ENCODE peak calls at places on chromosomes 5 and 9, in ten cellular contexts. W is mucosa of descending colon; U is fibroblast of the aortic adventitia; C is lung; X is GM06990; T is CD8-positive, alpha-beta T cell; A is stomach; N is brain microvascular endothelial cell; B is HFFc6; G is tibial artery. M is an unnamed sample.
A peak's percentile ranks its signal among the peaks of the same experiment; 100 is the strongest.

GRCh38 chr9:110047955-110048472 is 159.9 kb downstream of the C9orf152 start:
- DNase-seq in W (peak; percentile 43), U (no peak), C (no peak), X (no peak), T (no peak), A (no peak), N (no peak), B (no peak), G (no peak), M (no peak)

GRCh38 chr5:75465480-75465879 is 45.9 kb downstream of the CERT1 start:
- DNase-seq in W (no peak), U (peak; percentile 77), C (no peak), X (no peak), T (no peak), A (no peak), N (peak; percentile 67), B (no peak), G (no peak), M (no peak)

GRCh38 chr9:130073373-130073772 is 19.7 kb downstream of the GPR107 start:
- DNase-seq in W (no peak), U (peak; percentile 84), C (no peak), X (no peak), T (no peak), A (no peak), N (peak; percentile 61), B (no peak), G (no peak), M (no peak)

GRCh38 chr5:110346893-110347358 is 379.5 kb downstream of the TMEM232 start:
- DNase-seq in W (no peak), U (no peak), C (no peak), X (no peak), T (no peak), A (no peak), N (no peak), B (no peak), G (no peak), M (no peak)

GRCh38 chr5:2205185-2205585 is 322.5 kb upstream of the IRX4 start:
- DNase-seq in W (no peak), U (no peak), C (peak; percentile 16), X (no peak), T (no peak), A (no peak), N (no peak), B (no peak), G (no peak), M (no peak)

GRCh38 chr9:81665514-81665838 is 23.9 kb downstream of the TLE1 start:
- DNase-seq in W (no peak), U (no peak), C (no peak), X (no peak), T (no peak), A (no peak), N (no peak), B (no peak), G (no peak), M (no peak)

GRCh38 chr5:125140855-125141254 is 394.4 kb upstream of the ZNF608 start:
- DNase-seq in W (no peak), U (peak; percentile 94), C (no peak), X (no peak), T (no peak), A (no peak), N (peak; percentile 60), B (peak; percentile 52), G (no peak), M (peak; percentile 90)

GRCh38 chr9:35703906-35704672 is 14.4 kb upstream of the TPM2 start:
- DNase-seq in W (no peak), U (no peak), C (no peak), X (no peak), T (no peak), A (no peak), N (no peak), B (no peak), G (no peak), M (no peak)

GRCh38 chr5:16521561-16522090 is 56.0 kb upstream of the ZNF622 start:
- DNase-seq in W (peak; percentile 51), U (no peak), C (no peak), X (no peak), T (no peak), A (no peak), N (no peak), B (no peak), G (no peak), M (no peak)

GRCh38 chr9:31799953-31800609 is 584.4 kb upstream of the ACO1 start:
- DNase-seq in W (no peak), U (peak; percentile 27), C (no peak), X (no peak), T (no peak), A (no peak), N (peak; percentile 11), B (no peak), G (no peak), M (no peak)

GRCh38 chr5:170751631-170752030 is 31.9 kb upstream of the GABRP start:
- DNase-seq in W (no peak), U (no peak), C (no peak), X (no peak), T (no peak), A (no peak), N (no peak), B (no peak), G (no peak), M (no peak)

GRCh38 chr5:138082033-138082432 is 1.8 kb upstream of the WNT8A start:
- DNase-seq in W (no peak), U (no peak), C (no peak), X (no peak), T (no peak), A (no peak), N (no peak), B (no peak), G (no peak), M (no peak)
- TF ChIP-seq CTCF in W (no peak), U (no peak), C (no peak), X (peak; percentile 24), T (no peak), A (no peak), N (no peak), B (peak; percentile 17), G (no peak), M (no peak)

GRCh38 chr5:118006229-118006628 is 982.1 kb downstream of the DTWD2 start:
- DNase-seq in W (no peak), U (no peak), C (no peak), X (no peak), T (no peak), A (no peak), N (no peak), B (no peak), G (no peak), M (no peak)

GRCh38 chr5:118008779-118009178 is 979.6 kb downstream of the DTWD2 start:
- DNase-seq in W (no peak), U (no peak), C (no peak), X (no peak), T (no peak), A (no peak), N (no peak), B (no peak), G (no peak), M (no peak)

GRCh38 chr5:118009761-118010297 is 978.5 kb downstream of the DTWD2 start:
- DNase-seq in W (no peak), U (no peak), C (no peak), X (no peak), T (no peak), A (no peak), N (no peak), B (no peak), G (no peak), M (no peak)

DNA sequence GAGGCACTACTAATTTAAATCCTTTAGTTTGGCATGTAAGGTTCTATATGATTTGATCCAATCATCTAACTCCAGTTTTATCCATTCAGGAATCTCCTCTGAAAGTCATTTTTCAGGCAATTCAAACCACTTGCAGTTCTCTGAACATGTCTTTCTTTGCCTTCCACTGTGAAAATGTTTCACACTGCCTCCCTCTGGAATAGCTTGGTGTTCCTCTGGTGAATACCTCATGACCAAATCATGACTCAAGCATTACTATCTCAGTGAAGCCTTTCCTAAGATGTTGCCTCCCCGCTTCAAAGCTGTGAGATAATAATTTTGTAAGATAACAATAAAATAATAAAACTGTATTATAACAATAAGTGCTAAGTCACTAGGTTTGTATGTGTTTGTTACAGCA is 981.1 kb downstream of the DTWD2 start:
- DNase-seq in W (no peak), U (no peak), C (no peak), X (no peak), T (no peak), A (no peak), N (no peak), B (peak; percentile 12), G (no peak), M (no peak)
- TF ChIP-seq CTCF in W (no peak), U (no peak), C (no peak), X (no peak), T (no peak), A (no peak), N (no peak), B (peak; percentile 14), G (no peak), M (no peak)

GRCh38 chr5:154782326-154782725 is 27.1 kb downstream of the LARP1 start:
- DNase-seq in W (no peak), U (no peak), C (no peak), X (no peak), T (no peak), A (no peak), N (no peak), B (no peak), G (no peak), M (no peak)

GRCh38 chr5:154782812-154783592 is 27.8 kb downstream of the LARP1 start:
- DNase-seq in W (no peak), U (no peak), C (no peak), X (no peak), T (no peak), A (no peak), N (no peak), B (no peak), G (no peak), M (no peak)

GRCh38 chr5:154778534-154778933 is 23.4 kb downstream of the LARP1 start:
- DNase-seq in W (no peak), U (no peak), C (no peak), X (no peak), T (no peak), A (no peak), N (no peak), B (no peak), G (no peak), M (no peak)

GRCh38 chr5:154779105-154779504 is 23.9 kb downstream of the LARP1 start:
- DNase-seq in W (no peak), U (peak; percentile 74), C (no peak), X (no peak), T (no peak), A (no peak), N (peak; percentile 84), B (peak; percentile 89), G (peak; percentile 35), M (peak; percentile 48)

DNA sequence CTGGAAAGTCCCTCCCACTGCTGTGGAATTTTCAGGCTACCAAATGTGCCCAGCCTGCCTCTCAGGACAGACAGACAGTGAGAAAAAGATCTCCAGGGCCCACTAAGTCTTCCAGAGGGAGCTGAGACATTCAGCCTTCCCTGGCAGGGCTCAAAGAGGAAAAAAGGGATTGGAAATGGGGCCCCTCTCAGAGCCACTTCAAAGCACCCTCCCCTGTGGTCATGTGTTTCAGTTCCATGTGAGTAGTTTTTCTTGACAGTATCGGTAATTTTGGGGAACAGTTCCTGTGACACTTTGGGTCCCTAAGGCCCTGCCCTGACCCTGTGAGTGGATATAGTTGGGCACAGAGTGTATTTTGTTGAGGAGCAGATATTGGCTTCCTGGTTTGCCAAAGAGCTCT is 25.0 kb downstream of the LARP1 start:
- DNase-seq in W (no peak), U (no peak), C (no peak), X (no peak), T (no peak), A (no peak), N (no peak), B (no peak), G (no peak), M (no peak)
- TF ChIP-seq CTCF in W (no peak), U (no peak), C (no peak), X (no peak), T (no peak), A (no peak), N (no peak), B (no peak), G (no peak), M (no peak)

GRCh38 chr9:127887792-127888191 is 10.3 kb upstream of the AK1 start:
- DNase-seq in W (no peak), U (no peak), C (no peak), X (no peak), T (no peak), A (no peak), N (no peak), B (no peak), G (no peak), M (no peak)
- TF ChIP-seq CTCF in W (no peak), U (peak; percentile 29), C (no peak), X (no peak), T (no peak), A (no peak), N (peak; percentile 52), B (peak; percentile 52), G (no peak), M (no peak)

M was measured in AG09319.